ENCODE peak calls at places on chromosomes 1 and 21, in four cellular contexts. T is fibroblast of lung, C is IMR-90, N is MM.1S. L is an unnamed sample.

GRCh38 chr1:65147424-65148177 is 402 bp upstream of the AK4 start:
- DNase-seq in N (peak), C (no peak), T (no peak), L (peak)

GRCh38 chr1:29583727-29584126 is 347.4 kb downstream of the PTPRU start:
- DNase-seq in C (no peak), N (no peak), T (no peak), L (no peak)

GRCh38 chr1:8147922-8148321 is 121.8 kb upstream of the ERRFI1 start:
- DNase-seq in N (no peak), T (no peak), C (peak), L (no peak)

GRCh38 chr1:44643721-44644330 is 30.5 kb downstream of the TMEM53 start:
- DNase-seq in T (no peak), C (no peak), N (no peak), L (no peak)

GRCh38 chr1:162873671-162874666 is 13.0 kb upstream of the CCDC190 start:
- DNase-seq in T (peak), N (no peak), C (peak), L (no peak)

GRCh38 chr1:89907669-89908293 is 86.9 kb downstream of the LRRC8D start:
- DNase-seq in N (no peak), C (peak), T (peak), L (no peak)

GRCh38 chr1:1826356-1827088 is 48.3 kb upstream of the NADK start:
- DNase-seq in T (no peak), C (no peak), N (no peak), L (no peak)

GRCh38 chr1:190452272-190452848 is 25.3 kb downstream of the BRINP3 start:
- DNase-seq in T (no peak), N (no peak), C (no peak), L (no peak)

GRCh38 chr1:192809286-192810252 is 730 bp downstream of the RGS2 start:
- DNase-seq in N (peak), C (peak), T (peak), L (peak)

DNA sequence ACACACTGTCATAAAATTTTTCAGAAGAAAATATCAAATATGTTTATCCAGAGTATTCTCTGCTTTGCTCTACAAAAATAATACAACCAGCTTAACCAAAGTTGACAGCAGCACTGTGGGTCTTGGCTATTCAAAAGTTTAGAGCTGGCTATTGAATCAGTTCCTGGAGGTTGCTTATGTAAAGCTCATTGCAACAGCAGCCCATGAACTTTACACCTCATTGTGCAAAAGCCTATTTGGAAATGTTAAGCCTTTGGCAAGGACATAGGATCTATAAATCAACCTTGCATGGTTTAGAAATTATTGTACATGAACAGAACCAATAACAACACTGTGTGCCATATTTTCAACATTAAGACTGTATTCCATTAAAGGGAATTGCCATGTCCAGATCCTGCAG is 714.9 kb downstream of the ADGRL2 start:
- DNase-seq in N (no peak), T (peak), C (no peak), L (no peak)
- H3K4me3 ChIP-seq in N (no peak), T (no peak), C (no peak), L (no peak)

DNA sequence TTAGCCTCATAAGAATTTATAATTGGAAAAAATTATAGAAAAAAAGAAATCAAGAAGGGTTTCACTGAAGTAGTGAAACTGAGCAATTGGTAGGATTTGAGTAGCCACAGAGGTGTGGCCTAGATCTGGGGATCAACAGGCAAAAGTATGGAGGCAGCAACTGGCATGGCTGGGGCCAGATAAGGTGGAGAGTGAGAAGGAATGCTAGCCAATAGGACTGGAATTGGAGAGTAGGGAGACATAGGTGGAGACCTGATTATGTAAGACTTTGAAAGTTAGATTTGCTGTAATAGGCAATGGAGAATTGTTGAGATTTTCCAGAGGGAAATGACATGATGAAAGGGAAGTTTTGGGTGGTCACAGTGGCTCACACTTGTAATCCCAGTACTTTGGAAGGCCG is 24.6 kb upstream of the CGN start:
- DNase-seq in C (no peak), N (no peak), T (no peak), L (no peak)
- H3K9ac ChIP-seq in C (no peak), N (no peak), T (no peak), L (no peak)

DNA sequence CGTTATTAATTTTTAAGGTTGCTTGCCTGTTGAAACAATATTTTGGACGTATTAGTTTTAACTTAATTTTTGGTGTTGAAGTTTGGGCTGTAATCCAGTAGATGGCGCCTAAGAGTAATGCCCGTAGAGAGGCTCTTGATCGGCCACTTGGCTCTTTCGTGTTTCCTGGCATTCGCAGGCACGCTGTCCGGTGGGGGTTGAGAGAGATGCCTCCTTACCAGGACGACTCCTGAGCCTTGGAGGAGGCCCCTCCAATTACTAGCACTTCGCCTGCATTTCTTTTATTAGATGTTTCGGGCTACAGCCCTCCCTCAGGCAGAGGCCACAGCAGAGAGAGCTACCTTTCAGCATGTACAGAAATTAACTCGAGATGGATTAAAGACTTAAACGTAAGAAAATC is 12.0 kb downstream of the OR2M4 start:
- DNase-seq in T (peak), C (peak), N (peak), L (no peak)
- TF ChIP-seq CTCF in T (peak), C (peak), N (peak), L (no peak)

DNA sequence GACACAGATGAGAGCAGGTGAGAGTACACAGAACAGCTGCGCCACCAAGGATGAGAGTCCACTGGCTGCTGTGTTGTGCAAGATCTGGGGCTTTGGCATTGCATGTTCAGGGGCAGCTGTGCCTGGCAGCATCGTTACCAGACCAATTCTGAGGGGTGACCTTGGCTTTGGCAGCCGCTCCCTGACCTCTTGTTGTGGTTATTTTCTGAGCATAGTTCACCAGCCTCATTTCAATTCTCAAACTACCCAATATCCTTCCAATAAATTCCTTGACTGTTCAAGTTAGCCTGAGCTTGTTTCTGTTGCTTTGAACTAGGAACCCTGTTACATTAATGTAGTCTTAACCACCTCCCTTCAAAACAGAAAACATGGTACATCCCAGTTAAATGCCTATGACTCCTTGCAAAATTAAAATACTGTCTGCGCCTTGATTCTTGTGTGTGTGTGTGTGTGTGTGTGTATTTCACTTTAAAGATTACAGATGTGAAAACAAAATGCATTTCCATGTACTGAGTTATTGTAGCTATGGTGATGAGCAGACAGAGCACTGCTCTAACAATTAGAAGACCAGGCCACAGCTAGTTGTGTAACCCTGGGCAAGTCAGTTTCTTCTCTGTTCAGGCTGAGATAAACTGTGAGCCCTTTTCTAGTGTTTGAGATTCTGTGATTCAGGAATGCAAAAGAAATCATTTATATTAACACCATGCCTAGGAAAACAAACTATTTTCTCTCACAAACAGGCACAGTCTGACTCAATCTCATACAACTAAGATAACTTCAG is 106.2 kb upstream of the GUCA2B start:
- DNase-seq in T (no peak), N (no peak), C (no peak), L (no peak)
- H3K4me3 ChIP-seq in T (no peak), N (no peak), C (no peak), L (no peak)

DNA sequence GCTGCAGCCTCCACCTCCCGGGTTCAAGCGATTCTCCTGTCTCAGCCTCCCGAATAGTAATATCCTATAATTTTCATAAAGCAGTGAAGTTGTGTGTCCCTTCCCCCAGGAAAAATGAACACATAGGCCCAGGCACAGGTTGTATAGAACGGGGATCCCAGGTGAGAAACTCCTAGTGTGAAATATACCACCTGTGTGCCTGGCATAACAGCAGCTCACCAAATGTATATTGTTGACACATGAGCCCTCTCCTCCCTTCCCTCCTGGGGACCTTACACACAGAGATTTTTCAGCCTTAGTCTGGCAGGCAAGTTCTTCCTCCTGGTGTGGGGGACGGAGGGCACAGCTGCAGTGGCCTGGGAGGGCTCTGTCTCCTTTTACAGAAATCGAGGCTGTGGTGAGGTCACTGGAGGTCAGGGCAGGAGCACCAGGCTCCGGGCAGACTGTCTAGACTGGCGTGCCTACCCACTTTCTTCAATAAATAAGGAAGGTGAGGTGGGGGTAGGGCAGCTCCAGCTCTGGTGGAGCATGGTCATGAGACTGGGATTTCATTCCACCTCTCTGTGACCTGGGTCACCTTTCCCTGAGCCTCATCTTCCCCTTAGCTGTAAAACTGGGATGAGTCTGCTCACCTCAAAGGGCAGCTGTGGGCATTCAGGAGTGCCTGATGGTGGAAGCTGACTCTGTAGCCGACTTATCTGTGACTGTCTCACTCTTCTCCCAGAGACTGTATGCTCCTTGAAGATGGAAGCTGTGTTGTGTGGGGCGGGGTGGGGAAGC is 14.3 kb downstream of the RCC1 start:
- DNase-seq in N (no peak), C (no peak), T (no peak), L (no peak)
- H3K9ac ChIP-seq in N (no peak), C (no peak), T (no peak), L (no peak)

DNA sequence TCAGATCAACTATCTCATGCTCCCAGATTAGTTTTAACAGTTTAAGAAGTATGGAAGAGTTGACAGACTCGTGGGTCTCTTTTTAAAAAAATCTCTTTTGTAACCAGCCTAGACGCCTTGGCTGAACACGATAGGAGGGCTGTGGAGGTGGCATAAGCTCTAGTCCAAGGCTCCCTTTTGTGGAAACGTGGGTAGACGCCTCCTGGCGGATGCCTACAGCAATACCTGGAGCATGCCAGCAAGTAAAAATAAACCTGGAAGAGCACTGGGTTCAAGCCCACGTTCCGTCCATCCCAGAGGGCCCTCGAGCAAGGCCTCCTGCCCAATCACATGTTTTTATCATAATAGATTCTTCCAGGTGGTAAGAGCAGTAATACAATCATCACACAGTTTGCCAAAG is 87.9 kb downstream of the RGS7 start:
- DNase-seq in N (no peak), C (no peak), T (no peak), L (no peak)
- TF ChIP-seq CTCF in N (peak), C (no peak), T (no peak), L (no peak)

GRCh38 chr21:33588485-33589335 is at the start of gene DONSON:
- DNase-seq in T (peak), N (peak), C (peak), L (peak)

GRCh38 chr21:33584455-33584854 is 4.0 kb downstream of the DONSON start:
- DNase-seq in N (no peak), T (no peak), C (no peak), L (no peak)

GRCh38 chr21:33587792-33588484 is 546 bp downstream of the DONSON start:
- DNase-seq in N (peak), C (peak), T (peak), L (peak)

GRCh38 chr21:33586927-33587326 is 1.6 kb downstream of the DONSON start:
- DNase-seq in T (no peak), C (no peak), N (no peak), L (no peak)
- H3K4me3 ChIP-seq in T (no peak), C (no peak), N (peak), L (no peak)

L was measured in colonic mucosa.